ENCODE peak calls at places on chromosome 22, in ten cellular contexts. S is CD8-positive, alpha-beta T cell; N is fibroblast of lung; M is heart left ventricle; F is CD4-positive, alpha-beta T cell; V is coronary artery; P is HL-60; R is pancreas; K is IMR-90; E is Panc1. O is an unnamed sample.

GRCh38 chr22:19844423-19845368 is 10.0 kb downstream of the GNB1L start:
- DNase-seq in S (no peak), N (no peak), M (peak; percentile 84), F (no peak), V (no peak), P (no peak), R (no peak), K (peak; percentile 40), E (no peak), O (no peak)

GRCh38 chr22:44746836-44747519 is 5.4 kb upstream of the ARHGAP8 start:
- DNase-seq in S (no peak), N (peak; percentile 24), M (no peak), F (no peak), V (no peak), P (no peak), R (no peak), K (peak; percentile 69), E (no peak), O (no peak)

GRCh38 chr22:36362819-36363377 is 24.9 kb downstream of the MYH9 start:
- DNase-seq in S (no peak), N (no peak), M (no peak), F (no peak), V (no peak), P (no peak), R (no peak), K (no peak), E (no peak), O (no peak)

GRCh38 chr22:41908409-41909289 is 6.2 kb downstream of the SHISA8 start:
- DNase-seq in S (no peak), N (no peak), M (no peak), F (no peak), V (no peak), P (no peak), R (peak; percentile 77), K (no peak), E (no peak), O (no peak)

GRCh38 chr22:17785185-17786184 is 11.2 kb upstream of the BID start:
- DNase-seq in S (peak; percentile 54), N (peak; percentile 22), M (peak; percentile 82), F (peak; percentile 66), V (no peak), P (no peak), R (peak; percentile 89), K (no peak), E (peak; percentile 47), O (no peak)

GRCh38 chr22:50715776-50716175 is 22.2 kb upstream of the ACR start:
- DNase-seq in S (no peak), N (no peak), M (peak; percentile 25), F (no peak), V (no peak), P (no peak), R (peak; percentile 23), K (no peak), E (no peak), O (no peak)

GRCh38 chr22:34877506-34877905 is 188.5 kb upstream of the ISX start:
- DNase-seq in S (no peak), N (no peak), M (no peak), F (no peak), V (no peak), P (no peak), R (no peak), K (no peak), E (no peak), O (no peak)

GRCh38 chr22:47842119-47842518 is 1079.7 kb downstream of the TBC1D22A start:
- DNase-seq in S (no peak), N (no peak), M (no peak), F (no peak), V (no peak), P (no peak), R (no peak), K (no peak), E (no peak), O (no peak)

GRCh38 chr22:36981247-36981775 is 37.9 kb downstream of the TST start:
- DNase-seq in S (no peak), N (no peak), M (no peak), F (no peak), V (no peak), P (no peak), R (no peak), K (no peak), E (no peak), O (no peak)

GRCh38 chr22:37225481-37225880 is 13.2 kb upstream of the SSTR3 start:
- DNase-seq in S (no peak), N (no peak), M (peak; percentile 49), F (no peak), V (no peak), P (no peak), R (no peak), K (no peak), E (no peak), O (no peak)

GRCh38 chr22:32700186-32700882 is 101.2 kb upstream of the TIMP3 start:
- DNase-seq in S (no peak), N (peak; percentile 65), M (no peak), F (no peak), V (peak; percentile 43), P (no peak), R (no peak), K (peak; percentile 58), E (no peak), O (no peak)

GRCh38 chr22:30872282-30873041 is 96.1 kb downstream of the MORC2 start:
- DNase-seq in S (no peak), N (no peak), M (peak; percentile 30), F (no peak), V (peak; percentile 45), P (no peak), R (peak; percentile 28), K (no peak), E (no peak), O (no peak)

GRCh38 chr22:19634576-19634975 is 79.7 kb upstream of the SEPTIN5 start:
- DNase-seq in S (no peak), N (no peak), M (no peak), F (no peak), V (peak; percentile 17), P (no peak), R (no peak), K (no peak), E (no peak), O (no peak)

GRCh38 chr22:19430890-19431541 is 517 bp downstream of the HIRA start:
- DNase-seq in S (no peak), N (peak; percentile 36), M (peak; percentile 68), F (no peak), V (no peak), P (peak; percentile 51), R (peak; percentile 88), K (peak; percentile 19), E (no peak), O (no peak)

GRCh38 chr22:33083212-33083611 is 25.0 kb upstream of the SYN3 start:
- DNase-seq in S (no peak), N (no peak), M (no peak), F (no peak), V (no peak), P (no peak), R (no peak), K (no peak), E (peak; percentile 4), O (no peak)

GRCh38 chr22:39958916-39959639 is 1.1 kb upstream of the TMA7B start:
- DNase-seq in S (no peak), N (no peak), M (no peak), F (no peak), V (no peak), P (no peak), R (no peak), K (no peak), E (no peak), O (no peak)

GRCh38 chr22:39959640-39960447 is at the start of gene TMA7B:
- DNase-seq in S (no peak), N (peak; percentile 52), M (no peak), F (peak; percentile 25), V (no peak), P (peak; percentile 43), R (no peak), K (peak; percentile 75), E (no peak), O (peak; percentile 21)

GRCh38 chr22:39960791-39961746 is 872 bp downstream of the TMA7B start:
- DNase-seq in S (peak; percentile 49), N (peak; percentile 92), M (no peak), F (peak; percentile 35), V (no peak), P (peak; percentile 73), R (no peak), K (peak; percentile 98), E (no peak), O (peak; percentile 91)

GRCh38 chr22:39965749-39966148 is 5.6 kb downstream of the TMA7B start:
- DNase-seq in S (no peak), N (no peak), M (no peak), F (no peak), V (no peak), P (no peak), R (no peak), K (no peak), E (no peak), O (no peak)

GRCh38 chr22:39962071-39962470 is 1.9 kb downstream of the TMA7B start:
- DNase-seq in S (no peak), N (no peak), M (no peak), F (no peak), V (no peak), P (no peak), R (no peak), K (no peak), E (no peak), O (no peak)
- H3K27ac ChIP-seq in S (no peak overlapping the region), N (no peak overlapping the region), M (no peak overlapping the region), F (no peak overlapping the region), V (no peak overlapping the region), P (peak overlapping the region; percentile 45), R (no peak overlapping the region), K (no peak overlapping the region), E (no peak overlapping the region), O (peak overlapping the region; percentile 43)

DNA sequence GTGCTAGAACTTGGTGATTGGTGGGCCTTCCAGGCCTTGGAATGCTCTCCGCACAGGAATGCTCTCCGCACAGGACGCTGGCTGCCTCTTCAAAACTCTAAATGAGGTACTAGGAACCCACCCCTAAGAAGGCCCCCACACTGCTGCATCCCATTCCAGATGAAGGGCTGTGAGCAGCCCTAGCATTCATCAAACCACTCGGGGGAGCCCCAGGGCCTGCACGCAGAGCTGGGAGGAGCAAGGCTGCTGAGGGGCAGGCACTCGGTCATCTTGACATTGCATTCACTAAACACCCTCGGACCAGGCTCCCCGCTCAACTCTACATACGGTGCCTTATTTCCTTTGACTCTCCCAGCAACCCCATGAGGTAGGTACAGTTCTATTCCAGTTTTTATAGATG is 49.2 kb upstream of the EMID1 start:
- DNase-seq in S (no peak), N (no peak), M (no peak), F (no peak), V (no peak), P (no peak), R (no peak), K (peak; percentile 5), E (no peak), O (no peak)
- TF ChIP-seq CTCF in S (no peak), N (peak; percentile 25), M (no peak), F (no peak), V (no peak), P (no peak), R (no peak), K (peak; percentile 31), E (no peak), O (peak; percentile 51)

GRCh38 chr22:29820941-29821789 is 16.9 kb downstream of the ASCC2 start:
- DNase-seq in S (no peak), N (peak; percentile 90), M (peak; percentile 88), F (no peak), V (peak; percentile 87), P (peak; percentile 94), R (no peak), K (peak; percentile 98), E (no peak), O (peak; percentile 77)
- H3K27ac ChIP-seq in S (no peak overlapping the region), N (no peak overlapping the region), M (peak overlapping the region; percentile 57), F (no peak overlapping the region), V (no peak overlapping the region), P (peak overlapping the region; percentile 39), R (no peak overlapping the region), K (no peak overlapping the region), E (no peak overlapping the region), O (peak overlapping the region; percentile 40)

GRCh38 chr22:26172389-26172990 is 3.2 kb downstream of the SEZ6L start:
- DNase-seq in S (no peak), N (peak; percentile 1), M (no peak), F (no peak), V (no peak), P (no peak), R (no peak), K (peak; percentile 4), E (peak; percentile 13), O (no peak)
- TF ChIP-seq CTCF in S (peak; percentile 43), N (peak; percentile 51), M (peak; percentile 39), F (peak; percentile 43), V (peak; percentile 11), P (peak; percentile 69), R (peak; percentile 56), K (peak; percentile 43), E (peak; percentile 83), O (peak; percentile 57)